ENCODE peak calls at places on chromosomes 5 and 9, in five cellular contexts. D is IMR-90, H is SK-N-SH, S is H9, Z is A549. B is an unnamed sample. For H3K4me1, the result is how much of the 10 kb centered on the place peaks cover.

GRCh38 chr5:123088031-123088805 is 823 bp upstream of the PRDM6 start:
- DNase-seq in Z (no peak), S (peak), D (no peak), H (peak), B (peak)

GRCh38 chr5:58281189-58281588 is 178.7 kb downstream of the PLK2 start:
- DNase-seq in S (no peak), Z (no peak), D (no peak), H (no peak), B (no peak)

GRCh38 chr9:136142859-136143214 is 24.2 kb upstream of the TMEM250 start:
- DNase-seq in S (no peak), D (no peak), Z (no peak), H (no peak), B (no peak)

GRCh38 chr5:126680215-126680817 is 79.6 kb downstream of the PHAX start:
- DNase-seq in H (peak), S (peak), D (peak), Z (no peak), B (peak)

GRCh38 chr5:136006164-136006563 is 22.6 kb upstream of the TGFBI start:
- DNase-seq in S (no peak), Z (no peak), D (peak), H (no peak), B (peak)

GRCh38 chr5:60339691-60340191 is 360.2 kb downstream of the DEPDC1B start:
- DNase-seq in D (no peak), S (no peak), Z (no peak), H (no peak), B (peak)

GRCh38 chr5:14155075-14155474 is 11.9 kb downstream of the TRIO start:
- DNase-seq in Z (no peak), D (no peak), H (no peak), S (no peak), B (no peak)

GRCh38 chr9:123687246-123687721 is 242.6 kb downstream of the DENND1A start:
- DNase-seq in D (no peak), S (no peak), Z (no peak), H (no peak), B (no peak)

GRCh38 chr5:103638979-103639378 is 76.4 kb upstream of the NUDT12 start:
- DNase-seq in S (no peak), D (no peak), Z (no peak), H (no peak), B (no peak)

GRCh38 chr5:153883829-153884228 is 154.9 kb downstream of the FAM114A2 start:
- DNase-seq in Z (no peak), D (peak), H (no peak), S (no peak), B (peak)

GRCh38 chr9:130672466-130672865 is 8.1 kb downstream of the PRDM12 start:
- DNase-seq in S (no peak), D (no peak), Z (no peak), H (peak), B (no peak)

GRCh38 chr5:132215329-132215728 is 12.3 kb downstream of the P4HA2 start:
- DNase-seq in D (peak), H (peak), S (no peak), Z (peak), B (peak)

GRCh38 chr9:137515338-137515724 is 34.9 kb downstream of the PNPLA7 start:
- DNase-seq in D (no peak), S (peak), Z (no peak), H (no peak), B (no peak)

GRCh38 chr9:91978739-91979414 is 28.8 kb upstream of the ROR2 start:
- DNase-seq in S (peak), D (peak), Z (peak), H (no peak), B (peak)

GRCh38 chr5:55231476-55232193 is 1.8 kb downstream of the CCNO start:
- DNase-seq in S (peak), H (peak), Z (no peak), D (no peak), B (peak)

GRCh38 chr5:179700401-179700918 is 1.7 kb downstream of the CANX start:
- DNase-seq in Z (no peak), S (no peak), D (peak), H (no peak), B (peak)

GRCh38 chr5:115605436-115605835 is 3.2 kb upstream of the TICAM2 start:
- DNase-seq in S (no peak), Z (no peak), H (no peak), D (no peak), B (no peak)

GRCh38 chr5:134227259-134227658 is 1.4 kb upstream of the PPP2CA start:
- DNase-seq in D (peak), H (peak), Z (no peak), S (peak), B (no peak)

GRCh38 chr9:22469928-22470544 is 23.4 kb downstream of the DMRTA1 start:
- DNase-seq in H (peak), D (peak), S (peak), Z (peak), B (peak)

GRCh38 chr5:9197881-9198260 is 348.0 kb downstream of the SEMA5A start:
- DNase-seq in D (peak), Z (no peak), S (no peak), H (no peak), B (peak)

GRCh38 chr5:44266882-44267577 is 122.2 kb downstream of the FGF10 start:
- DNase-seq in Z (no peak), H (no peak), D (no peak), S (no peak), B (no peak)

GRCh38 chr9:95341262-95342011 is 23.9 kb upstream of the FANCC start:
- DNase-seq in H (no peak), D (peak), Z (no peak), S (peak), B (peak)

GRCh38 chr5:93570294-93571110 is 10.5 kb downstream of the NR2F1-AS1 start:
- DNase-seq in H (no peak), D (no peak), S (peak), Z (no peak), B (no peak)

GRCh38 chr9:37913480-37914153 is 9.7 kb upstream of the SLC25A51 start:
- DNase-seq in D (peak), Z (peak), H (peak), S (peak), B (peak)

GRCh38 chr5:27706832-27707231 is 668.4 kb upstream of the CDH9 start:
- DNase-seq in S (no peak), Z (no peak), H (no peak), D (no peak), B (peak)

GRCh38 chr5:60232051-60232794 is 338.7 kb upstream of the PDE4D start:
- DNase-seq in S (no peak), D (no peak), H (no peak), Z (no peak), B (no peak)

GRCh38 chr5:181221792-181222629 is 1.1 kb upstream of the TRIM41 start:
- DNase-seq in H (peak), S (peak), D (peak), Z (peak), B (peak)

GRCh38 chr9:134410078-134410834 is 84.0 kb downstream of the RXRA start:
- DNase-seq in H (no peak), D (no peak), Z (no peak), S (no peak), B (no peak)

GRCh38 chr9:134412298-134412711 is 86.0 kb downstream of the RXRA start:
- DNase-seq in D (no peak), Z (no peak), S (no peak), H (no peak), B (no peak)

GRCh38 chr9:134411451-134412297 is 85.4 kb downstream of the RXRA start:
- DNase-seq in S (no peak), Z (no peak), H (no peak), D (no peak), B (no peak)

GRCh38 chr9:134408939-134409737 is 82.9 kb downstream of the RXRA start:
- DNase-seq in H (no peak), D (no peak), S (no peak), Z (no peak), B (no peak)

DNA sequence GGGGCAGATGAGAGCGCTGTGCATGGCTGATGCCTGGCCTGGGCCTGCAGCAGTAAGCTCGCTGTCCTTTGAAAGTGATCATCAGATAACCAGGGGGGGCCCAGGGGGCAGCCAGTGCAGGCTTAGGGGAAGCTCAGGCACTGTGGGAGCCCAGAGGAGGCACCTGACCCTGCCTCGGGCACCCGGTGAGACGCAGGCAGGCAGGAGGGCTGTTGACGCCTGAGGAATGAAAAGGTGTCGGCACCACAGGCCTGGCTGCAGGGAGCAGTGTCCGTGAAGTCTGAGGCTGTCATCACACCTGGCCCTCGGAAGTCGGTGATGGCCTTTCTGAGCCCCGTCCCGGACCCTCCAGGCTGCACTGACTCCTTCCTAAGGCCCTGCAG is 84.6 kb downstream of the RXRA start:
- DNase-seq in S (no peak), Z (no peak), D (no peak), H (no peak), B (no peak)
- H3K4me1 ChIP-seq in S (under half), Z (half or more), D (under half), H (under half), B (under half)

DNA sequence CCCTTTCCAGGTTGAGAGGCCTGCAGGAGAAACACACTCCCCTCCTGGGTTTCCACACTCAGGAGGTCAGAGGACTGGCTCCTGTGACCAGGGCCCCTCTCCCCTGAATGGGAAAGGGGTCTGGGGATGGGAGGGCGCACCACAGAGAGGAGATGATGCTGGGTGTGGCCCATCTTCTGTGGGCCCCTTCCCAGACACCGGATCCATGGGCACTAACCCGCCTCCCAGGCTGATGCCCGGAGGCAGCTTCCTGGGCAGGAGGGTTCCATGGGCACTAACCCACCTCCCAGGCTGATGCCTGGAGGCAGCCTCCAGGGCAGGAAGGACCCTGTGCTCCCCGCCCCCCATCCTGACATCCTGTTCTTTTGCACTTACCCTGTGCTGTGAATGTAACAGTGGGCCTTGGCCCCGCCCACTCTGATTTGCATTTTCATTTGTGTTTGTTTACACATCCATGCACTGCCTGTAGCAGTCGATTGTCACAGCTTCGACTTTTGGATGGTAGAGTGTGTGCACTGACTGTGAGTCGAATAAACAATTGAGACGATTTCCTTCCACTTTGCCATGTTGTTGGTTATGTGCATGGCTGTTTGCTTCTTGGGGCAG is 9.3 kb upstream of the DOLPP1 start:
- DNase-seq in H (no peak), D (no peak), S (peak), Z (no peak), B (no peak)
- H3K4me2 ChIP-seq in H (no peak), D (no peak), S (peak), Z (no peak), B (no peak)

GRCh38 chr5:72123764-72124163 is 16.5 kb downstream of the MAP1B start:
- DNase-seq in S (no peak), Z (no peak), H (no peak), D (no peak), B (peak)

GRCh38 chr5:72126796-72127195 is 19.5 kb downstream of the MAP1B start:
- DNase-seq in S (no peak), H (peak), Z (no peak), D (no peak), B (no peak)

GRCh38 chr5:72122619-72123018 is 15.3 kb downstream of the MAP1B start:
- DNase-seq in H (no peak), D (no peak), Z (no peak), S (no peak), B (no peak)

GRCh38 chr5:72125931-72126620 is 18.8 kb downstream of the MAP1B start:
- DNase-seq in Z (no peak), H (peak), D (no peak), S (no peak), B (no peak)

GRCh38 chr5:72125271-72125670 is 18.0 kb downstream of the MAP1B start:
- DNase-seq in H (no peak), D (no peak), S (no peak), Z (no peak), B (no peak)
- H3K4me1 ChIP-seq in H (under half), D (under half), S (under half), Z (half or more), B (under half)

GRCh38 chr5:75612211-75612579 is 942 bp downstream of the ANKDD1B start:
- DNase-seq in H (no peak), D (no peak), S (peak), Z (no peak), B (no peak)

GRCh38 chr5:75608886-75609285 is 2.4 kb upstream of the ANKDD1B start:
- DNase-seq in H (no peak), D (no peak), S (no peak), Z (no peak), B (no peak)

GRCh38 chr5:75614165-75614564 is 2.9 kb downstream of the ANKDD1B start:
- DNase-seq in H (no peak), Z (no peak), S (no peak), D (no peak), B (no peak)

GRCh38 chr5:75611324-75612210 is at the start of gene ANKDD1B:
- DNase-seq in H (peak), S (peak), Z (peak), D (peak), B (peak)

DNA sequence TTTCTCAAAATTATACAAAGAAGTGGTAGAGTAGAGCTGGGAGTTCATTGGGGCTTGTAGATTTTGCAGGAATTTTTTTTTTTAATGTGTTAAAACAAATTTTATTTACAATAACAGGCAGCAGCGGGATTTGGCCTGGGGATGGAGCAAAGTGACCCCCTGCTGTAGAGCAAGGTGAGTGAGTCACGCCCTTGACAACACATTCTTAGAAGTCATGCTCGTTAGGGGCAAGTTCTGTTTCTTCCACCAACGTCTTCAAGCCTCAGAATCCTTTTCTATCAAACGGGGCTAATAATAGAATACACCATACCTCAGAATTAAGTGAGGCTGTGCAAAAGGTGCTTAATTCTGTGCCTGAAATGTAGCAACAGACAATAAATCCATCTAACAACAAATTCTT is 1.1 kb upstream of the ANKDD1B start:
- DNase-seq in H (no peak), D (no peak), Z (no peak), S (peak), B (no peak)
- H3K4me2 ChIP-seq in H (no peak), D (no peak), Z (peak), S (no peak), B (no peak)

DNA sequence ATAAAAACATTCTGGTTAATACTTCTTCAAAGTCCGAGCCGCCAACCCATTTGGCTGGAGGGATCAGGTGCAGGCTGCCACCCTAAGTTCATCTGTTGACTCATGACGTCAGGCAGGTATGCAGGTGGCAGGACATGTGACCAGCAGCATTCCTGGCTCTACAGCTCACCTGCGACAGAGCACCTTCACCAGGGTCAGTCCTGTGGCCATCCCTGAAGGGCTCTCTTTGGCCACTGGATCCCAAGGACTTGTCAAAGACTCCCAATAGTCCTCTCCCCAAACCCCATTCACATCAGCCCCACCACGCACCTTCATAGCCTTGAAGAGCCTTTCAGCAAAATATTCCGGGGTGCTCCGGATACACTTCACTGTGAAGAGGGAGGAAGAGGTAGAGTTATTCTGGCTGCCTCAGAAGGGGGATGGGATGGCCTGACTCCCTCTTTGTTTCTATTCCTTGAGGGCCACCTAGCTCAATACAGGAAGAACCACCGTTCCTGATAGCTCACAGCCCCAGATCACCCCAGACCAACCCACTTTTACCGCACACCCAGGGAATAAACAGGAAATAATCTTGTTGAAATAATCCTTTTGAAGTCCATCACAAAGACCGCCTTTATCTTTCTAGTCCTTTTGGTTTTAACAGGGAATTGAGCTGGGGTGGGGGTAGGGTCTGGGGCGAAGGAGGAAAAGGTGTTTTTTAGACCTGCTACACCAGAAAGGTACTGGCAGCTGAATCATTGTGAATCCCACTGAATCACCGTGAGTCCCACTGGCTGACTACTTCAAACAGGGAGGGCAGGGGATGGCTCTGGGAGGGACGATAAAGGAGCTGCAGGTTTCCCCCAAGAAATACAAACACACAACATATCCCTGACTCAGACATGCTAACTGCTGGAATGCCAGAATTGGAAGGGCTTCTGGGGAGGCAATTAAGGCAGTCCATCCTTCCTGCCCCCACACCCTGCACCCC is 26.4 kb downstream of the ANXA6 start:
- DNase-seq in D (peak), Z (no peak), H (no peak), S (no peak), B (no peak)
- H3K4me1 ChIP-seq in D (under half), Z (under half), H (under half), S (under half), B (under half)

B was measured in fibroblast of lung.